ENCODE peak calls at places on chromosomes 16 and 17, in five cellular contexts. K is tibial nerve, R is right cardiac atrium, X is thoracic aorta, H is brain microvascular endothelial cell. A is an unnamed sample.

GRCh38 chr16:83903739-83904138 is 4.8 kb downstream of the MLYCD start:
- DNase-seq in K (no peak), R (peak; percentile 84), X (no peak), H (no peak), A (no peak)

GRCh38 chr17:733743-734142 is 1.3 kb downstream of the TLCD3A start:
- DNase-seq in K (no peak), R (no peak), X (no peak), H (no peak), A (no peak)

GRCh38 chr17:68993112-68993511 is 37.9 kb upstream of the ABCA8 start:
- DNase-seq in K (no peak), R (no peak), X (no peak), H (peak; percentile 42), A (no peak)

GRCh38 chr16:17556276-17557052 is 85.7 kb upstream of the XYLT1 start:
- DNase-seq in K (no peak), R (no peak), X (no peak), H (peak; percentile 0), A (no peak)

GRCh38 chr17:35313875-35314409 is 59.5 kb downstream of the SLFN11 start:
- DNase-seq in K (no peak), R (peak; percentile 81), X (no peak), H (no peak), A (no peak)

GRCh38 chr17:40517286-40517662 is 15.9 kb upstream of the TNS4 start:
- DNase-seq in K (no peak), R (no peak), X (no peak), H (no peak), A (no peak)

GRCh38 chr16:88596477-88596876 is 26.3 kb downstream of the ZC3H18 start:
- DNase-seq in K (no peak), R (no peak), X (no peak), H (no peak), A (no peak)

GRCh38 chr16:3029499-3030127 is 5.8 kb downstream of the THOC6 start:
- DNase-seq in K (no peak), R (peak; percentile 75), X (no peak), H (no peak), A (no peak)

GRCh38 chr16:17224859-17225258 is 245.9 kb downstream of the XYLT1 start:
- DNase-seq in K (peak; percentile 44), R (peak; percentile 72), X (peak; percentile 9), H (no peak), A (no peak)

GRCh38 chr16:14337303-14338191 is 266.4 kb downstream of the MRTFB start:
- DNase-seq in K (no peak), R (peak; percentile 69), X (no peak), H (no peak), A (no peak)

GRCh38 chr16:15043344-15043743 is 12.5 kb downstream of the NTAN1 start:
- DNase-seq in K (no peak), R (no peak), X (no peak), H (no peak), A (no peak)

GRCh38 chr17:78671607-78672404 is 94.6 kb upstream of the DNAH17 start:
- DNase-seq in K (no peak), R (no peak), X (no peak), H (no peak), A (no peak)

GRCh38 chr17:58046230-58047094 is 36.8 kb upstream of the DYNLL2 start:
- DNase-seq in K (no peak), R (peak; percentile 51), X (no peak), H (no peak), A (no peak)

GRCh38 chr16:89476811-89477261 is 13.5 kb downstream of the ANKRD11 start:
- DNase-seq in K (no peak), R (no peak), X (no peak), H (no peak), A (no peak)

GRCh38 chr17:2975469-2975958 is 87.9 kb downstream of the OR1D5 start:
- DNase-seq in K (no peak), R (no peak), X (no peak), H (no peak), A (no peak)

DNA sequence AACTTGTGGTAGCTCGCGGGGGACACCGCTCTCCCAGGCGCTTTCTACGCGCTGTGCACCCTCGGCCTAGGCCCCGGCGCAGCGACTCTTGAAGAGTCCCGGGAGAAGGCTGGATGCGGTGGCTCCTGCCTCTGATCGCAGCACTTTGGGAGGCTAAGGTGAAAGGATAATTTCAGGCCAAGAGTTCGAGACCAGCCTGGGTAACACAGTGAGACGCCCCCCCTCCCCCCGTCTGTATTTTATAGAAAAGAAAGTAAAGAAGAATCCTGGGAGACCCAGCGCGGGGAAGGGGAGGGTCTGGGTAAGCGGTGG is 436 bp upstream of the PLLP start:
- DNase-seq in K (no peak), R (no peak), X (no peak), H (no peak), A (no peak)
- H3K27me3 ChIP-seq in K (peaks cover 7% of the 10 kb centered on the region), R (no peaks in the 10 kb centered on the region), X (peaks cover 4% of the 10 kb centered on the region), H (peaks cover 15% of the 10 kb centered on the region), A (peaks cover 6% of the 10 kb centered on the region)

GRCh38 chr17:41678907-41679739 is 9.6 kb upstream of the EIF1 start:
- DNase-seq in K (no peak), R (no peak), X (no peak), H (no peak), A (peak; percentile 58)
- H3K4me3 ChIP-seq in K (peak overlapping the region; percentile 27), R (peak overlapping the region; percentile 53), X (peak overlapping the region; percentile 49), H (peak overlapping the region; percentile 12), A (peak overlapping the region; percentile 52)

GRCh38 chr16:75382611-75383010 is 50.7 kb downstream of the CFDP1 start:
- DNase-seq in K (no peak), R (no peak), X (no peak), H (no peak), A (no peak)

GRCh38 chr16:75387951-75388350 is 45.4 kb downstream of the CFDP1 start:
- DNase-seq in K (no peak), R (no peak), X (no peak), H (no peak), A (no peak)

GRCh38 chr16:75389096-75389692 is 44.1 kb downstream of the CFDP1 start:
- DNase-seq in K (no peak), R (no peak), X (no peak), H (no peak), A (no peak)

GRCh38 chr16:75383141-75383540 is 50.2 kb downstream of the CFDP1 start:
- DNase-seq in K (no peak), R (no peak), X (no peak), H (no peak), A (no peak)

GRCh38 chr16:75385507-75386152 is 47.7 kb downstream of the CFDP1 start:
- DNase-seq in K (no peak), R (no peak), X (no peak), H (peak; percentile 36), A (no peak)
- H3K27ac ChIP-seq in K (no peak overlapping the region), R (no peak overlapping the region), X (peak overlapping the region; percentile 46), H (peak overlapping the region; percentile 42), A (no peak overlapping the region)

GRCh38 chr17:83144421-83145357 is 65.3 kb downstream of the METRNL start:
- DNase-seq in K (no peak), R (peak; percentile 84), X (no peak), H (no peak), A (no peak)
- H3K27me3 ChIP-seq in K (no peaks in the 10 kb centered on the region), R (no peaks in the 10 kb centered on the region), X (no peaks in the 10 kb centered on the region), H (no peaks in the 10 kb centered on the region), A (no peaks in the 10 kb centered on the region)

GRCh38 chr16:85463228-85463611 is 149.9 kb upstream of the GSE1 start:
- DNase-seq in K (no peak), R (no peak), X (no peak), H (no peak), A (no peak)
- H3K4me3 ChIP-seq in K (peak overlapping the region; percentile 48), R (peak overlapping the region; percentile 40), X (peak overlapping the region; percentile 58), H (no peak overlapping the region), A (no peak overlapping the region)

GRCh38 chr16:20613471-20613887 is 37.3 kb upstream of the ACSM2B start:
- DNase-seq in K (no peak), R (no peak), X (no peak), H (no peak), A (no peak)
- H3K27ac ChIP-seq in K (no peak overlapping the region), R (peak overlapping the region; percentile 12), X (peak overlapping the region; percentile 94), H (no peak overlapping the region), A (no peak overlapping the region)

DNA sequence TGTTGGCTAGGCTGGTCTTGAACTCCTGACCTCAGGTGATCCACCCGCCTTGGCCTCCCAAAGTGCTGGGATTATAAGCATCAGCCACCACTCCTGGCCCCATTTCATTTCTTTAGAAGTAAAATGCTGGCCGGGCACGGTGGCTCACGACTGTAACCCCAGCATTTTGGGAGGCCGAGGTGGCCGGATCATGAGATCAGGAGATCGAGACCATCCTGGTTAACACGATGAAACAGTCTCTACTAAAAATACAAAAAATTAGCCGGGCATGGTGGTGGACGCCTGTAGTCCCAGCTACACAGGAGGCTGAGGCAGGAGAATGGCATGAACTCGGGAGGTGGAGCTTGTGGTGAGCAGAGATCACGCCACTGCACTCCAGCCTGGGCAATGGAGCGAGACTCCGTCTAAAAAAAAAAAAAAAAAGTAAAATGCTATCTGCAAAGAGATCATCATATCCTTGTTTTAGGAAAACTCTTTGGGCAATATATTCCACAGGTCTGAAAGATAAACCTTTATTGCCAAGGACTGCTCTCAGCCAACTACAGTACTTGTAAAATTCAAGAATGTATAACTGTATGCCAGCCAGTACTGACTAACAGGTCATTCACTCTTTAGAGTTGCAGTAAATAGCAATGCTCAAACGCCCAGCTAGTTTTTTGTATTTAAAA is 3.8 kb downstream of the GJC1 start:
- DNase-seq in K (no peak), R (no peak), X (no peak), H (no peak), A (no peak)
- H3K27me3 ChIP-seq in K (peaks cover 70% of the 10 kb centered on the region), R (no peaks in the 10 kb centered on the region), X (no peaks in the 10 kb centered on the region), H (no peaks in the 10 kb centered on the region), A (peaks cover 40% of the 10 kb centered on the region)

GRCh38 chr16:86929149-86929871 is 351.0 kb downstream of the FOXL1 start:
- DNase-seq in K (no peak), R (peak; percentile 85), X (peak; percentile 29), H (peak; percentile 96), A (no peak)
- H3K4me3 ChIP-seq in K (no peak overlapping the region), R (no peak overlapping the region), X (peak overlapping the region; percentile 65), H (no peak overlapping the region), A (no peak overlapping the region)

GRCh38 chr16:72989203-72989991 is 58.5 kb downstream of the ZFHX3 start:
- DNase-seq in K (no peak), R (no peak), X (no peak), H (peak; percentile 87), A (no peak)
- H3K27ac ChIP-seq in K (peak overlapping the region; percentile 89), R (peak overlapping the region; percentile 53), X (peak overlapping the region; percentile 83), H (peak overlapping the region; percentile 90), A (no peak overlapping the region)